ENCODE peak calls at places on chromosomes 5 and 9, in five cellular contexts. L, S, T, F and X are unnamed samples.

GRCh38 chr5:82635561-82636288 is 357.6 kb upstream of the RPS23 start:
- DNase-seq in L (no peak), S (no peak), F (peak; percentile 57), T (no peak), X (no peak)

GRCh38 chr5:141672856-141673813 is 8.9 kb downstream of the ARAP3 start:
- DNase-seq in S (no peak), T (no peak), L (no peak), F (no peak), X (no peak)

GRCh38 chr5:15009420-15009819 is 137.8 kb upstream of the ANKH start:
- DNase-seq in L (no peak), T (no peak), S (no peak), F (peak; percentile 63), X (no peak)

GRCh38 chr9:120914410-120914809 is 12.2 kb downstream of the TRAF1 start:
- DNase-seq in T (no peak), L (no peak), S (no peak), F (no peak), X (no peak)

GRCh38 chr5:40572947-40573346 is 106.8 kb upstream of the PTGER4 start:
- DNase-seq in T (no peak), F (peak; percentile 26), L (no peak), S (no peak), X (no peak)

GRCh38 chr9:81832571-81833285 is 95.5 kb upstream of the SPATA31D4 start:
- DNase-seq in F (no peak), L (no peak), T (no peak), S (no peak), X (no peak)

GRCh38 chr5:58073246-58073645 is 386.6 kb downstream of the PLK2 start:
- DNase-seq in L (no peak), S (no peak), T (no peak), F (no peak), X (no peak)

GRCh38 chr5:94618029-94618492 is 343 bp downstream of the KIAA0825 start:
- DNase-seq in L (peak; percentile 75), F (peak; percentile 34), S (no peak), T (no peak), X (peak; percentile 15)

GRCh38 chr5:161530700-161531099 is 15.8 kb downstream of the GABRB2 start:
- DNase-seq in T (no peak), S (no peak), F (no peak), L (no peak), X (no peak)

GRCh38 chr9:120767451-120767850 is 25.8 kb downstream of the FBXW2 start:
- DNase-seq in S (no peak), L (no peak), F (peak; percentile 10), T (no peak), X (no peak)

GRCh38 chr5:174511711-174512253 is 212.6 kb upstream of the MSX2 start:
- DNase-seq in L (peak; percentile 64), F (no peak), S (no peak), T (no peak), X (no peak)

GRCh38 chr5:74212336-74212735 is 428.2 kb downstream of the ENC1 start:
- DNase-seq in T (no peak), F (no peak), S (no peak), L (no peak), X (no peak)

GRCh38 chr9:97983524-97984187 is 515 bp downstream of the ANP32B start:
- DNase-seq in F (no peak), S (peak; percentile 36), T (peak; percentile 65), L (peak; percentile 52), X (peak; percentile 49)

GRCh38 chr9:31304576-31304975 is 1079.9 kb upstream of the ACO1 start:
- DNase-seq in S (no peak), F (peak; percentile 93), L (no peak), T (no peak), X (no peak)

GRCh38 chr9:135394131-135394530 is 85.5 kb upstream of the PPP1R26 start:
- DNase-seq in T (no peak), F (no peak), S (no peak), L (no peak), X (no peak)

GRCh38 chr5:31531543-31531887 is 378 bp downstream of the DROSHA start:
- DNase-seq in F (no peak), L (no peak), T (peak; percentile 3), S (no peak), X (no peak)

GRCh38 chr9:109886050-109886449 is 106.1 kb downstream of the PALM2AKAP2 start:
- DNase-seq in F (no peak), S (no peak), T (no peak), L (no peak), X (no peak)

GRCh38 chr9:116027511-116027910 is 126.1 kb upstream of the PAPPA start:
- DNase-seq in T (no peak), F (peak; percentile 58), L (no peak), S (no peak), X (no peak)

GRCh38 chr9:118928723-118929122 is 440.5 kb downstream of the BRINP1 start:
- DNase-seq in F (no peak), T (no peak), L (no peak), S (no peak), X (no peak)

GRCh38 chr9:38282756-38283155 is 109.7 kb upstream of the ALDH1B1 start:
- DNase-seq in L (no peak), F (no peak), S (no peak), T (no peak), X (no peak)

GRCh38 chr9:36092509-36093215 is 43.9 kb upstream of the GLIPR2 start:
- DNase-seq in L (no peak), T (peak; percentile 7), S (peak; percentile 38), F (no peak), X (no peak)

GRCh38 chr9:127963359-127964064 is 17.3 kb downstream of the EEIG1 start:
- DNase-seq in S (no peak), F (no peak), L (no peak), T (no peak), X (no peak)

GRCh38 chr5:105462377-105462776 is 1899.8 kb upstream of the NUDT12 start:
- DNase-seq in T (no peak), S (no peak), F (no peak), L (no peak), X (no peak)

GRCh38 chr9:7273575-7273974 is 515.8 kb downstream of the KDM4C start:
- DNase-seq in F (no peak), L (no peak), S (no peak), T (no peak), X (no peak)

GRCh38 chr5:143016777-143017374 is 246.7 kb downstream of the ARHGAP26 start:
- DNase-seq in S (no peak), L (no peak), F (no peak), T (peak; percentile 31), X (peak; percentile 15)

GRCh38 chr9:81772144-81772543 is 82.8 kb upstream of the TLE1 start:
- DNase-seq in L (no peak), F (peak; percentile 26), S (no peak), T (no peak), X (no peak)

GRCh38 chr9:16205455-16205854 is 652.6 kb downstream of the CCDC171 start:
- DNase-seq in S (no peak), T (no peak), L (no peak), F (no peak), X (no peak)

GRCh38 chr5:167790462-167791260 is 500.8 kb upstream of the WWC1 start:
- DNase-seq in S (no peak), T (no peak), F (no peak), L (no peak), X (no peak)

GRCh38 chr9:14277202-14277601 is 36.7 kb downstream of the NFIB start:
- DNase-seq in L (no peak), F (no peak), T (no peak), S (no peak), X (no peak)

GRCh38 chr5:158869092-158869491 is 230.6 kb downstream of the EBF1 start:
- DNase-seq in S (no peak), T (no peak), L (no peak), F (no peak), X (no peak)

GRCh38 chr5:107469485-107469884 is 201.3 kb downstream of the EFNA5 start:
- DNase-seq in F (peak; percentile 85), T (no peak), L (no peak), S (no peak), X (no peak)

GRCh38 chr5:171426266-171426665 is 6.8 kb downstream of the FGF18 start:
- DNase-seq in S (no peak), L (no peak), T (no peak), F (no peak), X (no peak)